ENCODE peak calls at places on chromosomes 2 and 18, in six cellular contexts. One of them, this sample, is unnamed.

GRCh38 chr18:80249217-80250093 is 2.1 kb upstream of the PARD6G start:
- DNase-seq in effector memory CD8-positive, alpha-beta T cell: no peak
- DNase-seq in AG04449: no peak
- DNase-seq in activated CD8-positive, alpha-beta T cell treated with anti-CD3 and anti-CD28 coated beads, Interleukin-2, amount 10 ng/mL, durations not matched to agents 7 days and 5 days: peak
- DNase-seq in NCI-H2081: no peak
- DNase-seq in NCI-H1417: no peak
- DNase-seq in this sample: no peak

GRCh38 chr18:48942554-48943261 is 8.1 kb downstream of the SMAD7 start:
- DNase-seq in NCI-H2081: no peak
- DNase-seq in activated CD8-positive, alpha-beta T cell treated with anti-CD3 and anti-CD28 coated beads, Interleukin-2, amount 10 ng/mL, durations not matched to agents 7 days and 5 days: no peak
- DNase-seq in AG04449: peak
- DNase-seq in NCI-H1417: no peak
- DNase-seq in effector memory CD8-positive, alpha-beta T cell: no peak
- DNase-seq in this sample: no peak

GRCh38 chr2:130785466-130786055 is 30.2 kb downstream of the AMER3 start:
- DNase-seq in AG04449: no peak
- DNase-seq in effector memory CD8-positive, alpha-beta T cell: no peak
- DNase-seq in activated CD8-positive, alpha-beta T cell treated with anti-CD3 and anti-CD28 coated beads, Interleukin-2, amount 10 ng/mL, durations not matched to agents 7 days and 5 days: no peak
- DNase-seq in NCI-H2081: no peak
- DNase-seq in NCI-H1417: no peak
- DNase-seq in this sample: no peak

GRCh38 chr2:144477943-144478283 is 42.0 kb downstream of the ZEB2 start:
- DNase-seq in activated CD8-positive, alpha-beta T cell treated with anti-CD3 and anti-CD28 coated beads, Interleukin-2, amount 10 ng/mL, durations not matched to agents 7 days and 5 days: no peak
- DNase-seq in effector memory CD8-positive, alpha-beta T cell: no peak
- DNase-seq in AG04449: no peak
- DNase-seq in NCI-H2081: no peak
- DNase-seq in NCI-H1417: no peak
- DNase-seq in this sample: no peak

GRCh38 chr2:70242552-70242951 is 5.9 kb downstream of the TIA1 start:
- DNase-seq in AG04449: no peak
- DNase-seq in activated CD8-positive, alpha-beta T cell treated with anti-CD3 and anti-CD28 coated beads, Interleukin-2, amount 10 ng/mL, durations not matched to agents 7 days and 5 days: no peak
- DNase-seq in effector memory CD8-positive, alpha-beta T cell: no peak
- DNase-seq in NCI-H2081: no peak
- DNase-seq in NCI-H1417: no peak
- DNase-seq in this sample: no peak

GRCh38 chr2:222861411-222862067 is 703 bp downstream of the ACSL3 start:
- DNase-seq in activated CD8-positive, alpha-beta T cell treated with anti-CD3 and anti-CD28 coated beads, Interleukin-2, amount 10 ng/mL, durations not matched to agents 7 days and 5 days: peak
- DNase-seq in NCI-H1417: peak
- DNase-seq in NCI-H2081: peak
- DNase-seq in AG04449: no peak
- DNase-seq in effector memory CD8-positive, alpha-beta T cell: peak
- DNase-seq in this sample: no peak

GRCh38 chr2:168480356-168480755 is 24.3 kb downstream of the CERS6 start:
- DNase-seq in activated CD8-positive, alpha-beta T cell treated with anti-CD3 and anti-CD28 coated beads, Interleukin-2, amount 10 ng/mL, durations not matched to agents 7 days and 5 days: no peak
- DNase-seq in NCI-H1417: no peak
- DNase-seq in effector memory CD8-positive, alpha-beta T cell: no peak
- DNase-seq in NCI-H2081: no peak
- DNase-seq in AG04449: no peak
- DNase-seq in this sample: no peak

GRCh38 chr18:36186461-36187137 is 698 bp upstream of the MOCOS start:
- DNase-seq in AG04449: no peak
- DNase-seq in NCI-H1417: no peak
- DNase-seq in NCI-H2081: no peak
- DNase-seq in effector memory CD8-positive, alpha-beta T cell: no peak
- DNase-seq in activated CD8-positive, alpha-beta T cell treated with anti-CD3 and anti-CD28 coated beads, Interleukin-2, amount 10 ng/mL, durations not matched to agents 7 days and 5 days: peak
- DNase-seq in this sample: no peak

GRCh38 chr2:99864561-99865216 is 277.7 kb downstream of the AFF3 start:
- DNase-seq in AG04449: no peak
- DNase-seq in activated CD8-positive, alpha-beta T cell treated with anti-CD3 and anti-CD28 coated beads, Interleukin-2, amount 10 ng/mL, durations not matched to agents 7 days and 5 days: no peak
- DNase-seq in effector memory CD8-positive, alpha-beta T cell: no peak
- DNase-seq in NCI-H2081: peak
- DNase-seq in NCI-H1417: no peak
- DNase-seq in this sample: no peak